ENCODE peak calls at places on chromosome 7, in six cellular contexts. K is epithelial cell of proximal tubule, F is left lung, U is cardiac fibroblast, A is dorsolateral prefrontal cortex, I is mucosa of descending colon. L is an unnamed sample.
A peak's percentile ranks its signal among the peaks of the same experiment; 100 is the strongest.

GRCh38 chr7:38318803-38319416 is 45.5 kb upstream of the TARP start:
- DNase-seq in K (peak; percentile 50), A (no peak), U (peak; percentile 83), I (peak; percentile 45), F (no peak), L (no peak)

GRCh38 chr7:139798221-139798620 is 20.4 kb upstream of the HIPK2 start:
- DNase-seq in F (no peak), K (no peak), A (no peak), I (peak; percentile 72), U (no peak), L (peak; percentile 29)

GRCh38 chr7:147196476-147196875 is 1079.9 kb downstream of the CNTNAP2 start:
- DNase-seq in K (no peak), U (no peak), I (no peak), A (no peak), F (no peak), L (no peak)

GRCh38 chr7:3592438-3593134 is 291.5 kb downstream of the SDK1 start:
- DNase-seq in I (peak; percentile 10), K (no peak), U (no peak), F (no peak), A (no peak), L (no peak)

GRCh38 chr7:97118306-97118917 is 914 bp downstream of the SDHAF3 start:
- DNase-seq in I (peak; percentile 9), F (no peak), A (no peak), U (peak; percentile 31), K (peak; percentile 2), L (no peak)

GRCh38 chr7:29230871-29231345 is 36.3 kb downstream of the CHN2 start:
- DNase-seq in I (no peak), A (no peak), U (no peak), F (no peak), K (no peak), L (no peak)

GRCh38 chr7:73891178-73891885 is 30.4 kb downstream of the TMEM270 start:
- DNase-seq in A (no peak), K (no peak), F (no peak), U (no peak), I (no peak), L (no peak)

GRCh38 chr7:2172311-2173183 is 60.2 kb downstream of the MAD1L1 start:
- DNase-seq in F (peak; percentile 72), I (peak; percentile 74), K (no peak), A (no peak), U (peak; percentile 88), L (no peak)

GRCh38 chr7:105810556-105810955 is 65.8 kb downstream of the ATXN7L1 start:
- DNase-seq in U (no peak), F (no peak), K (no peak), A (peak; percentile 19), I (no peak), L (no peak)

GRCh38 chr7:7768977-7769376 is 50.6 kb upstream of the RPA3 start:
- DNase-seq in A (no peak), I (no peak), F (no peak), U (no peak), K (no peak), L (no peak)

GRCh38 chr7:7772385-7772784 is 54.0 kb upstream of the RPA3 start:
- DNase-seq in F (no peak), I (no peak), U (peak; percentile 20), K (peak; percentile 23), A (no peak), L (peak; percentile 10)

GRCh38 chr7:7770228-7770627 is 51.8 kb upstream of the RPA3 start:
- DNase-seq in U (peak; percentile 26), A (no peak), K (peak; percentile 12), F (no peak), I (no peak), L (no peak)

GRCh38 chr7:7771452-7771851 is 53.0 kb upstream of the RPA3 start:
- DNase-seq in A (no peak), F (no peak), K (no peak), I (no peak), U (no peak), L (no peak)

GRCh38 chr7:7769712-7770111 is 51.3 kb upstream of the RPA3 start:
- DNase-seq in F (no peak), A (no peak), U (no peak), K (no peak), I (no peak), L (no peak)
- H3K4me3 ChIP-seq in F (no peak overlapping the region), A (no peak overlapping the region), U (no peak overlapping the region), K (no peak overlapping the region), I (no peak overlapping the region), L (no peak overlapping the region)

DNA sequence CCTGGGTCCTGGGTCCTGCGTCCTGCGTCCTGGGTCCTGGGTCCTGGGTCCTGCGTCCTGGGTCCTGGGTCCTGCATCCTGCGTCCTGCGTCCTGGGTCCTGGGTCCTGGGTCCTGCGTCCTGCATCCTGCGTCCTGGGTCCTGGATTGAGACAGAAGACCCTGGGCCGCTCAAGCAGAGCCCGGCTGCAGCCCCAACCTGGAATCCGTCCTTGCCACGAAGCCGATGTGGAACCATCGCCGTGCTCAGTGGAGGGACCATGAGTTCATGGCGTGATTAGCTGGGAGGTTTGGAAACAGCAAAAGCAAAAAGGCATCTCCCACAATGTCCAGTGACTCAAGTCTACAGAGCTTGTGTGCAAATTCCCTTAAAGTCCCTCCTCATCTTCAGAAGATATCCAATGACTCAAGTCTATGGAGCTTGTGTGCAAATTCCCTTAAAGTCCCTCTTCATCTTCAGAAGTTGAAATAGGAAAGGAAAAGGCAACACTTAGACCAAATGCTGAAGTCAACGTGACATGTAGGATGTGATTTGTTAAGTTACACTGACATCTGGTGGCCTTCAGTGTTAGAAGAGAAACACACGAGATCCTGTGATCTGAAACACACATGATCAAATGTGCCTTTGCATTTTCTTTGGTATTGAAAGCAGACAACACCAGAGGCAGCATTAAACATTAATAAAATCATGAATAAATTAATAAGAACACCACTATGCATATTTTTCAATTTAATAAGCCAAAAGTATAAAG is 179.9 kb downstream of the PTPRN2 start:
- DNase-seq in A (no peak), U (peak; percentile 55), K (no peak), I (peak; percentile 61), F (no peak), L (no peak)
- TF ChIP-seq CTCF in A (peak; percentile 81), U (no peak), K (peak; percentile 30), I (no peak), F (peak; percentile 38), L (peak; percentile 13)

GRCh38 chr7:155458317-155459132 is 596 bp downstream of the EN2 start:
- DNase-seq in U (no peak), K (no peak), A (no peak), F (no peak), I (no peak), L (no peak)
- H3K4me3 ChIP-seq in U (no peak overlapping the region), K (no peak overlapping the region), A (peak overlapping the region; percentile 41), F (no peak overlapping the region), I (no peak overlapping the region), L (no peak overlapping the region)

DNA sequence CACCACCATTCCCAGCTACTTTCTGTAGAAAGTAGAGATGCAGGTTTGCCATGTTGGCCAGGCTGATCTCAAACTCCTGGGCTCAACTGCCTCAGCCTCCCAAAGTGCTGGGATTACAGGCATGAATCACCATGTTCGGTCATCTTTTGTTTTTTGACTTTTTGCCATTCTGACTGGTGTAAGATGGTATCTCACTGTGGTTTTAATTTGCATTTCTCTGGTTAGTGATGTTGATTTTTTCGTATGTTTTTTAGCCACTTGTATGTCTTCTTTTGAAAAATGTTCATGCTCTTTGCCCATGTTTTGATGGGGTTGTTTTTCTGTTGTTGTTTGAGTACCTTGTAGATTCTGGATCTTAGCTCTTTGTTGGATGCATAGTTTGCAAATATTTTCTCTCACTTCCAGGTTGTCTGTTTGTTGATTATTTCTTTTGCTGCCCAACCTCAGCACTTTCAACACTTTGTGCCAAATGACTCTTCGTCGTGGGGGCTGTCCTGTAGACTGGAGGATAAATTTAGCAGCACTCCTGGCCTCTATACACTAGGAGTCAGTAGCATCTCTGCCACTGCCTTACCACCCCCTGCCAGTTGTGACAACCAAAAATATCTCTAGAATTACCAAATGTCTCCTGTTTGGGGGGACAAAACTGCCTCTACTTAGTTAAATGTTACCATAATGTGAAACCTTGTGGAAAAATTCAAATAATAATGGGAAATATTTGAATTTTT is 6.5 kb upstream of the CPED1 start:
- DNase-seq in K (no peak), U (peak; percentile 76), A (no peak), I (no peak), F (no peak), L (no peak)
- TF ChIP-seq CTCF in K (no peak), U (peak; percentile 4), A (no peak), I (no peak), F (no peak), L (no peak)

DNA sequence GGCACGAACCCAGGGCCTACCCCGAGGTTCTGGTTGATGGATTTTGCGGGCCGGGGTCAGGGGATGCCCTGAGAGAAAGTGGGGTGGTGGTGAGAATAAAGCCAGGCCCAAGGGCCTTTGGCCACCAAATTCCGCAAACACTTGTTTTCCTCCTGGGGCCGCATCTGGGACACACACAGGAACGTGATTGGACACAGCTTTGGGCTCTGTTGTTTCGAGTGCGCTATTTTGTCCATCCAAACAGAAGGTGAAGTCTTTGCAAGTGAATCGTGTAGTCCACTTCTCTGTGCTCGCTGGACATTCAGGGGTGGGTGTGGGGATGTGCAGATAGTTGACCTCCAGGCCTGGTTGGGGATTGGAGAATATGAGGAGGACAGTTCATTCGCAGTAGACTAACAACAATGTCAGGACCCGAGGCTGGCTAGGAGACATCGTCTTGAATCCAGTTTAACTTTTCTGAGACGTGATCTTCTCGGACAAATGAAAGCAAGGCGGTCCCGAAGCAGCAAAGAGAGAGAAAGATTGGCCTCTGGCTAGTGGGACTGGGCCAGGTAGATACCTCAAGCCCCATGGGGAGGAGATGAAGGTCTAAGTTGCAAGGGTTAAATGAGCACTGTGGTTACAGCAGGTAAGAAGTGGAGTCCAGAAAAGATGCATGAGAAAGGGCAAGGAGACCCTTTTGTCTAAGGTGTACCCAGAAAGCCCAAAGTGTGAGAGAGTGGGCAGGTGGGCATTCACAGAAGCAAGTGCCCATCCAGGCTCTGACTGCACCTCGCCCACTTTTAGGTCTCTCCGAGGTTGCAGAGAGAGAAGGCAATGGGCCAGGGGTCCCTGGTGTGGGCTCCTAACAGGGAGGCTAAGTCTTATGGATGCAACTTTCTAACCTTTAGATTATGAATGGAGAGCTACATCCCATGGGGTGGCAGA is 761 bp upstream of the FAM131B start:
- DNase-seq in A (no peak), F (no peak), I (no peak), U (no peak), K (no peak), L (no peak)
- H3K4me3 ChIP-seq in A (peak overlapping the region; percentile 88), F (no peak overlapping the region), I (no peak overlapping the region), U (peak overlapping the region; percentile 11), K (no peak overlapping the region), L (no peak overlapping the region)

GRCh38 chr7:36208406-36208805 is 55.4 kb downstream of the EEPD1 start:
- DNase-seq in K (no peak), U (no peak), F (no peak), A (no peak), I (no peak), L (no peak)

GRCh38 chr7:36205844-36206243 is 52.8 kb downstream of the EEPD1 start:
- DNase-seq in I (peak; percentile 59), F (no peak), U (no peak), K (no peak), A (no peak), L (no peak)

GRCh38 chr7:36209814-36210183 is 56.7 kb downstream of the EEPD1 start:
- DNase-seq in A (no peak), K (no peak), I (no peak), U (no peak), F (no peak), L (no peak)

GRCh38 chr7:36208997-36209813 is 56.2 kb downstream of the EEPD1 start:
- DNase-seq in I (no peak), K (no peak), U (peak; percentile 17), A (no peak), F (no peak), L (no peak)

GRCh38 chr7:36207451-36208291 is 54.6 kb downstream of the EEPD1 start:
- DNase-seq in U (peak; percentile 81), K (peak; percentile 77), I (peak; percentile 58), F (peak; percentile 74), A (peak; percentile 38), L (no peak)
- TF ChIP-seq CTCF in U (peak; percentile 22), K (peak; percentile 38), I (no peak), F (no peak), A (peak; percentile 18), L (no peak)

L was measured in GM06990.